ENCODE peak calls at places on chromosomes 2 and 18, in ten cellular contexts. One of them, this sample, is unnamed.

GRCh38 chr2:121184248-121184862 is 100.6 kb downstream of the TFCP2L1 start:
- DNase-seq in HCT116: no peak
- DNase-seq in GM06990: no peak
- DNase-seq in astrocyte of the spinal cord: no peak
- DNase-seq in brain microvascular endothelial cell: no peak
- DNase-seq in CD8-positive, alpha-beta T cell: no peak
- DNase-seq in lower leg skin: no peak
- DNase-seq in K562: no peak
- DNase-seq in prostate gland: no peak
- DNase-seq in lower lobe of right lung: no peak
- DNase-seq in this sample: no peak

GRCh38 chr2:121480826-121481225 is 49.9 kb upstream of the RNU4ATAC start:
- DNase-seq in K562: no peak
- DNase-seq in HCT116: no peak
- DNase-seq in prostate gland: no peak
- DNase-seq in astrocyte of the spinal cord: peak
- DNase-seq in GM06990: no peak
- DNase-seq in CD8-positive, alpha-beta T cell: no peak
- DNase-seq in lower lobe of right lung: no peak
- DNase-seq in lower leg skin: no peak
- DNase-seq in brain microvascular endothelial cell: peak
- DNase-seq in this sample: peak

GRCh38 chr2:20136149-20136548 is 84.7 kb upstream of the LAPTM4A start:
- DNase-seq in K562: no peak
- DNase-seq in GM06990: no peak
- DNase-seq in CD8-positive, alpha-beta T cell: no peak
- DNase-seq in lower leg skin: no peak
- DNase-seq in astrocyte of the spinal cord: no peak
- DNase-seq in HCT116: no peak
- DNase-seq in lower lobe of right lung: no peak
- DNase-seq in prostate gland: no peak
- DNase-seq in brain microvascular endothelial cell: no peak
- DNase-seq in this sample: no peak

GRCh38 chr2:168526641-168527040 is 70.6 kb downstream of the CERS6 start:
- DNase-seq in GM06990: no peak
- DNase-seq in prostate gland: peak
- DNase-seq in HCT116: no peak
- DNase-seq in brain microvascular endothelial cell: no peak
- DNase-seq in CD8-positive, alpha-beta T cell: no peak
- DNase-seq in lower lobe of right lung: no peak
- DNase-seq in K562: no peak
- DNase-seq in astrocyte of the spinal cord: no peak
- DNase-seq in lower leg skin: peak
- DNase-seq in this sample: no peak

GRCh38 chr2:99697811-99698568 is 208.2 kb upstream of the REV1 start:
- DNase-seq in astrocyte of the spinal cord: peak
- DNase-seq in lower leg skin: no peak
- DNase-seq in prostate gland: no peak
- DNase-seq in CD8-positive, alpha-beta T cell: no peak
- DNase-seq in lower lobe of right lung: no peak
- DNase-seq in GM06990: no peak
- DNase-seq in HCT116: no peak
- DNase-seq in brain microvascular endothelial cell: peak
- DNase-seq in K562: no peak
- DNase-seq in this sample: peak

GRCh38 chr18:67600181-67600631 is 83.7 kb upstream of the DSEL start:
- DNase-seq in GM06990: no peak
- DNase-seq in lower lobe of right lung: no peak
- DNase-seq in brain microvascular endothelial cell: peak
- DNase-seq in K562: no peak
- DNase-seq in prostate gland: no peak
- DNase-seq in HCT116: no peak
- DNase-seq in astrocyte of the spinal cord: peak
- DNase-seq in CD8-positive, alpha-beta T cell: no peak
- DNase-seq in lower leg skin: no peak
- DNase-seq in this sample: no peak

GRCh38 chr18:76518543-76519155 is 23.6 kb upstream of the ZNF516 start:
- DNase-seq in lower leg skin: no peak
- DNase-seq in K562: no peak
- DNase-seq in GM06990: peak
- DNase-seq in brain microvascular endothelial cell: peak
- DNase-seq in astrocyte of the spinal cord: peak
- DNase-seq in lower lobe of right lung: peak
- DNase-seq in prostate gland: no peak
- DNase-seq in CD8-positive, alpha-beta T cell: no peak
- DNase-seq in HCT116: no peak
- DNase-seq in this sample: no peak

GRCh38 chr2:179165356-179166000 is 99.2 kb downstream of the SESTD1 start:
- DNase-seq in K562: no peak
- DNase-seq in GM06990: no peak
- DNase-seq in HCT116: no peak
- DNase-seq in prostate gland: no peak
- DNase-seq in CD8-positive, alpha-beta T cell: no peak
- DNase-seq in lower leg skin: no peak
- DNase-seq in brain microvascular endothelial cell: no peak
- DNase-seq in lower lobe of right lung: no peak
- DNase-seq in astrocyte of the spinal cord: peak
- DNase-seq in this sample: no peak

GRCh38 chr2:206736935-206737334 is 18.7 kb upstream of the DYTN start:
- DNase-seq in prostate gland: no peak
- DNase-seq in CD8-positive, alpha-beta T cell: no peak
- DNase-seq in brain microvascular endothelial cell: no peak
- DNase-seq in GM06990: no peak
- DNase-seq in HCT116: no peak
- DNase-seq in K562: no peak
- DNase-seq in lower lobe of right lung: no peak
- DNase-seq in lower leg skin: no peak
- DNase-seq in astrocyte of the spinal cord: no peak
- DNase-seq in this sample: no peak

GRCh38 chr18:62452280-62452824 is 70.5 kb upstream of the ZCCHC2 start:
- DNase-seq in brain microvascular endothelial cell: no peak
- DNase-seq in prostate gland: no peak
- DNase-seq in GM06990: no peak
- DNase-seq in astrocyte of the spinal cord: no peak
- DNase-seq in lower lobe of right lung: no peak
- DNase-seq in K562: no peak
- DNase-seq in CD8-positive, alpha-beta T cell: no peak
- DNase-seq in HCT116: no peak
- DNase-seq in lower leg skin: no peak
- DNase-seq in this sample: no peak

GRCh38 chr2:124623560-124623959 is 598.5 kb downstream of the CNTNAP5 start:
- DNase-seq in HCT116: no peak
- DNase-seq in K562: no peak
- DNase-seq in CD8-positive, alpha-beta T cell: no peak
- DNase-seq in GM06990: no peak
- DNase-seq in prostate gland: no peak
- DNase-seq in astrocyte of the spinal cord: no peak
- DNase-seq in brain microvascular endothelial cell: no peak
- DNase-seq in lower lobe of right lung: no peak
- DNase-seq in lower leg skin: no peak
- DNase-seq in this sample: no peak

GRCh38 chr18:6776193-6776592 is 46.7 kb downstream of the ARHGAP28 start:
- DNase-seq in astrocyte of the spinal cord: peak
- DNase-seq in lower lobe of right lung: no peak
- DNase-seq in brain microvascular endothelial cell: peak
- DNase-seq in K562: no peak
- DNase-seq in HCT116: no peak
- DNase-seq in lower leg skin: no peak
- DNase-seq in CD8-positive, alpha-beta T cell: no peak
- DNase-seq in prostate gland: no peak
- DNase-seq in GM06990: no peak
- DNase-seq in this sample: peak

GRCh38 chr18:9913151-9913525 is 678 bp upstream of the VAPA start:
- DNase-seq in lower lobe of right lung: no peak
- DNase-seq in brain microvascular endothelial cell: peak
- DNase-seq in astrocyte of the spinal cord: no peak
- DNase-seq in GM06990: no peak
- DNase-seq in lower leg skin: no peak
- DNase-seq in prostate gland: no peak
- DNase-seq in HCT116: no peak
- DNase-seq in CD8-positive, alpha-beta T cell: no peak
- DNase-seq in K562: no peak
- DNase-seq in this sample: no peak

GRCh38 chr2:157662401-157662800 is 33.7 kb upstream of the ACVR1C start:
- DNase-seq in HCT116: no peak
- DNase-seq in GM06990: no peak
- DNase-seq in CD8-positive, alpha-beta T cell: no peak
- DNase-seq in K562: no peak
- DNase-seq in lower lobe of right lung: no peak
- DNase-seq in astrocyte of the spinal cord: no peak
- DNase-seq in prostate gland: no peak
- DNase-seq in brain microvascular endothelial cell: no peak
- DNase-seq in lower leg skin: no peak
- DNase-seq in this sample: peak

GRCh38 chr2:62362561-62362960 is 143.4 kb downstream of the TMEM17 start:
- DNase-seq in K562: no peak
- DNase-seq in prostate gland: no peak
- DNase-seq in GM06990: peak
- DNase-seq in astrocyte of the spinal cord: no peak
- DNase-seq in CD8-positive, alpha-beta T cell: no peak
- DNase-seq in lower leg skin: no peak
- DNase-seq in lower lobe of right lung: no peak
- DNase-seq in brain microvascular endothelial cell: no peak
- DNase-seq in HCT116: no peak
- DNase-seq in this sample: no peak

GRCh38 chr2:112893801-112894200 is 17.2 kb upstream of the IL37 start:
- DNase-seq in brain microvascular endothelial cell: no peak
- DNase-seq in K562: no peak
- DNase-seq in prostate gland: no peak
- DNase-seq in GM06990: no peak
- DNase-seq in astrocyte of the spinal cord: no peak
- DNase-seq in lower leg skin: no peak
- DNase-seq in lower lobe of right lung: no peak
- DNase-seq in CD8-positive, alpha-beta T cell: no peak
- DNase-seq in HCT116: no peak
- DNase-seq in this sample: no peak

GRCh38 chr2:233064526-233065199 is 4.5 kb downstream of the INPP5D start:
- DNase-seq in lower leg skin: no peak
- DNase-seq in astrocyte of the spinal cord: no peak
- DNase-seq in HCT116: no peak
- DNase-seq in brain microvascular endothelial cell: no peak
- DNase-seq in K562: no peak
- DNase-seq in CD8-positive, alpha-beta T cell: no peak
- DNase-seq in GM06990: no peak
- DNase-seq in prostate gland: no peak
- DNase-seq in lower lobe of right lung: no peak
- DNase-seq in this sample: no peak

GRCh38 chr2:170155022-170155722 is 22.8 kb upstream of the MYO3B start:
- DNase-seq in lower leg skin: no peak
- DNase-seq in astrocyte of the spinal cord: peak
- DNase-seq in CD8-positive, alpha-beta T cell: no peak
- DNase-seq in prostate gland: no peak
- DNase-seq in K562: peak
- DNase-seq in lower lobe of right lung: no peak
- DNase-seq in GM06990: peak
- DNase-seq in brain microvascular endothelial cell: peak
- DNase-seq in HCT116: no peak
- DNase-seq in this sample: peak

GRCh38 chr2:215413484-215413777 is 22.4 kb downstream of the FN1 start:
- DNase-seq in HCT116: no peak
- DNase-seq in astrocyte of the spinal cord: no peak
- DNase-seq in prostate gland: no peak
- DNase-seq in lower lobe of right lung: no peak
- DNase-seq in GM06990: no peak
- DNase-seq in brain microvascular endothelial cell: no peak
- DNase-seq in CD8-positive, alpha-beta T cell: no peak
- DNase-seq in lower leg skin: no peak
- DNase-seq in K562: no peak
- DNase-seq in this sample: no peak
- H3K4me3 ChIP-seq in HCT116: no peak
- H3K4me3 ChIP-seq in astrocyte of the spinal cord: no peak
- H3K4me3 ChIP-seq in prostate gland: no peak
- H3K4me3 ChIP-seq in lower lobe of right lung: no peak
- H3K4me3 ChIP-seq in GM06990: no peak
- H3K4me3 ChIP-seq in brain microvascular endothelial cell: no peak
- H3K4me3 ChIP-seq in CD8-positive, alpha-beta T cell: no peak
- H3K4me3 ChIP-seq in lower leg skin: no peak
- H3K4me3 ChIP-seq in K562: no peak
- H3K4me3 ChIP-seq in this sample: no peak

DNA sequence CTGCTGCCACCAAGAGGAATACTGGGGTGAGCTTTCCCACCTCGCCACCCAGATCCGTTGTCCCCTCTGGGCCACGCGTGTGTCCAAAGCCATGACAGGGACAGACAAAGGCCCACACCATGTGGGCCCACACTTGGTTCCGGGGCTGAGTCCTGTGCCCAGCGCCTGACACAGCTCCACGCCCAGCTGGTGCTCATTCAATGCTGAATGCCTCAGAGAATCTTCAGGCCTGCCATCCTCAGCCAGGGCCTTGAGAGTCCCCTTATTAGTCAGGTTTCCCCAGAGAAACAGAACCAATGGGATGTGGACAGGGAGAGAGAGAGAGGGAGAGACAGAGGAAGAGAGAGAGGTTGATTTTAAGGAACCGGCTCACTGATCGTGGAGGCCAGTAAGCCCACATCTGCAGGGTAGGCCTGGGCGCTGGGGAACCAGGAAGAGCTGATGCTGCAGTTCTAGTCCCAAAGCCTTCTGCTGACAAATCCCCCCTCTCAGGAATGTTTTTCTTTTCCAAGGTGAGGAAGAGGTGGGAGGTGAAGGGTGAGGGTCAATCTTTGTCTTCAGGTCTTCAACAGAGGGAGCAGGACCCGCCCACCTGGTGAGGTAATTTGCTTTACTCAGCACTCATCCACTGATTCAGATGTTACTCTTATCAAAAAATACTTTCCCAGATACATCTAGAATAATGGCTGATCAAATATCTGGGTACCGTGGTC is 10.2 kb upstream of the SPATA3 start:
- DNase-seq in prostate gland: no peak
- DNase-seq in brain microvascular endothelial cell: no peak
- DNase-seq in lower lobe of right lung: no peak
- DNase-seq in K562: no peak
- DNase-seq in astrocyte of the spinal cord: no peak
- DNase-seq in lower leg skin: no peak
- DNase-seq in GM06990: peak
- DNase-seq in CD8-positive, alpha-beta T cell: no peak
- DNase-seq in HCT116: no peak
- DNase-seq in this sample: no peak
- TF ChIP-seq CTCF in prostate gland: no peak
- TF ChIP-seq CTCF in brain microvascular endothelial cell: no peak
- TF ChIP-seq CTCF in lower lobe of right lung: no peak
- TF ChIP-seq CTCF in K562: no peak
- TF ChIP-seq CTCF in astrocyte of the spinal cord: no peak
- TF ChIP-seq CTCF in lower leg skin: no peak
- TF ChIP-seq CTCF in GM06990: no peak
- TF ChIP-seq CTCF in CD8-positive, alpha-beta T cell: no peak
- TF ChIP-seq CTCF in HCT116: no peak
- TF ChIP-seq CTCF in this sample: no peak

GRCh38 chr2:176136375-176137248 is 7.1 kb downstream of the HOXD8 start:
- DNase-seq in lower leg skin: no peak
- DNase-seq in K562: no peak
- DNase-seq in prostate gland: no peak
- DNase-seq in lower lobe of right lung: no peak
- DNase-seq in GM06990: no peak
- DNase-seq in CD8-positive, alpha-beta T cell: no peak
- DNase-seq in astrocyte of the spinal cord: no peak
- DNase-seq in HCT116: no peak
- DNase-seq in brain microvascular endothelial cell: no peak
- DNase-seq in this sample: no peak
- H3K4me3 ChIP-seq in lower leg skin: peak
- H3K4me3 ChIP-seq in K562: no peak
- H3K4me3 ChIP-seq in prostate gland: peak
- H3K4me3 ChIP-seq in lower lobe of right lung: peak
- H3K4me3 ChIP-seq in GM06990: no peak
- H3K4me3 ChIP-seq in CD8-positive, alpha-beta T cell: no peak
- H3K4me3 ChIP-seq in astrocyte of the spinal cord: peak
- H3K4me3 ChIP-seq in HCT116: peak
- H3K4me3 ChIP-seq in brain microvascular endothelial cell: peak
- H3K4me3 ChIP-seq in this sample: peak

GRCh38 chr18:29892960-29893558 is 1149.5 kb downstream of the DSC3 start:
- DNase-seq in CD8-positive, alpha-beta T cell: no peak
- DNase-seq in lower leg skin: no peak
- DNase-seq in GM06990: no peak
- DNase-seq in K562: peak
- DNase-seq in prostate gland: no peak
- DNase-seq in astrocyte of the spinal cord: peak
- DNase-seq in brain microvascular endothelial cell: no peak
- DNase-seq in lower lobe of right lung: no peak
- DNase-seq in HCT116: no peak
- DNase-seq in this sample: no peak
- TF ChIP-seq CTCF in CD8-positive, alpha-beta T cell: no peak
- TF ChIP-seq CTCF in lower leg skin: no peak
- TF ChIP-seq CTCF in GM06990: peak
- TF ChIP-seq CTCF in K562: peak
- TF ChIP-seq CTCF in prostate gland: no peak
- TF ChIP-seq CTCF in astrocyte of the spinal cord: peak
- TF ChIP-seq CTCF in brain microvascular endothelial cell: peak
- TF ChIP-seq CTCF in lower lobe of right lung: peak
- TF ChIP-seq CTCF in HCT116: peak
- TF ChIP-seq CTCF in this sample: peak

This sample was measured in retinal pigment epithelial cell.